ENCODE peak calls at places on chromosomes 7 and 10, in six cellular contexts. A is T follicular helper cell, B is astrocyte of the spinal cord, P is cardiac muscle cell, Z is hepatocyte, Q is nucleus accumbens. U is an unnamed sample.

GRCh38 chr10:21675157-21675796 is 141.2 kb downstream of the MLLT10 start:
- DNase-seq in A (no peak), B (peak), P (peak), Z (peak), Q (no peak), U (peak)

GRCh38 chr10:133276435-133277201 is at the start of gene ADAM8:
- DNase-seq in A (peak), B (no peak), P (no peak), Z (peak), Q (no peak), U (no peak)

GRCh38 chr7:102872460-102872859 is 40.3 kb upstream of the LRRC17 start:
- DNase-seq in A (no peak), B (peak), P (peak), Z (no peak), Q (no peak), U (peak)

GRCh38 chr7:66627876-66628360 is 763 bp upstream of the KCTD7 start:
- DNase-seq in A (no peak), B (no peak), P (no peak), Z (no peak), Q (no peak), U (no peak)

GRCh38 chr7:16078076-16078952 is 343.0 kb downstream of the CRPPA start:
- DNase-seq in A (no peak), B (peak), P (peak), Z (peak), Q (no peak), U (peak)

GRCh38 chr10:111203615-111204014 is 126.8 kb downstream of the ADRA2A start:
- DNase-seq in A (no peak), B (no peak), P (no peak), Z (no peak), Q (no peak), U (no peak)

GRCh38 chr7:116672596-116673503 is 854 bp downstream of the MET start:
- DNase-seq in A (no peak), B (no peak), P (peak), Z (peak), Q (no peak), U (peak)

GRCh38 chr10:88986549-88987242 is 3.9 kb upstream of the FAS start:
- DNase-seq in A (no peak), B (peak), P (peak), Z (peak), Q (no peak), U (peak)

GRCh38 chr7:3157541-3158287 is 114.0 kb upstream of the CARD11 start:
- DNase-seq in A (no peak), B (peak), P (peak), Z (no peak), Q (no peak), U (peak)

GRCh38 chr7:2824678-2825461 is 19.2 kb downstream of the GNA12 start:
- DNase-seq in A (no peak), B (no peak), P (no peak), Z (no peak), Q (no peak), U (no peak)

GRCh38 chr10:53955091-53955490 is 845.9 kb downstream of the PCDH15 start:
- DNase-seq in A (no peak), B (no peak), P (no peak), Z (no peak), Q (no peak), U (no peak)

GRCh38 chr10:33174674-33175073 is 159.8 kb downstream of the NRP1 start:
- DNase-seq in A (no peak), B (no peak), P (no peak), Z (no peak), Q (no peak), U (no peak)

GRCh38 chr7:152543801-152544200 is 108.0 kb upstream of the KMT2C start:
- DNase-seq in A (no peak), B (no peak), P (no peak), Z (no peak), Q (no peak), U (no peak)

GRCh38 chr10:61606971-61607907 is 55.5 kb upstream of the CABCOCO1 start:
- DNase-seq in A (no peak), B (no peak), P (no peak), Z (peak), Q (no peak), U (peak)

GRCh38 chr10:6024334-6024682 is 37.9 kb downstream of the IL2RA start:
- DNase-seq in A (no peak), B (no peak), P (no peak), Z (no peak), Q (no peak), U (no peak)

GRCh38 chr10:36313142-36313541 is 671.0 kb upstream of the FZD8 start:
- DNase-seq in A (no peak), B (no peak), P (no peak), Z (no peak), Q (no peak), U (no peak)

GRCh38 chr7:73429218-73429617 is 4.4 kb upstream of the FZD9 start:
- DNase-seq in A (no peak), B (peak), P (peak), Z (peak), Q (no peak), U (no peak)

GRCh38 chr7:10779465-10780399 is 193.9 kb upstream of the PHF14 start:
- DNase-seq in A (no peak), B (no peak), P (no peak), Z (no peak), Q (no peak), U (no peak)

GRCh38 chr10:82463614-82464013 is 588.6 kb downstream of the NRG3 start:
- DNase-seq in A (no peak), B (no peak), P (no peak), Z (no peak), Q (no peak), U (no peak)

GRCh38 chr7:105902325-105902911 is 26.0 kb upstream of the ATXN7L1 start:
- DNase-seq in A (no peak), B (no peak), P (no peak), Z (no peak), Q (no peak), U (no peak)

GRCh38 chr7:103446046-103446520 is at the start of gene SLC26A5:
- DNase-seq in A (no peak), B (no peak), P (no peak), Z (peak), Q (no peak), U (peak)

GRCh38 chr7:137882261-137882668 is 35.5 kb upstream of the DGKI start:
- DNase-seq in A (no peak), B (peak), P (peak), Z (no peak), Q (no peak), U (peak)

GRCh38 chr7:159370-160270 is 32.8 kb upstream of the FAM20C start:
- DNase-seq in A (no peak), B (no peak), P (no peak), Z (peak), Q (no peak), U (peak)

GRCh38 chr10:96794786-96795733 is 37.0 kb upstream of the LCOR start:
- DNase-seq in A (no peak), B (no peak), P (peak), Z (peak), Q (no peak), U (no peak)

GRCh38 chr7:121541457-121541856 is 145.3 kb upstream of the FAM3C start:
- DNase-seq in A (no peak), B (no peak), P (no peak), Z (no peak), Q (no peak), U (no peak)

GRCh38 chr10:88803641-88804040 is 1.1 kb downstream of the LIPM start:
- DNase-seq in A (no peak), B (no peak), P (no peak), Z (no peak), Q (no peak), U (no peak)

GRCh38 chr7:114789942-114790341 is 132.0 kb upstream of the MDFIC start:
- DNase-seq in A (no peak), B (peak), P (peak), Z (no peak), Q (no peak), U (peak)

GRCh38 chr7:51295435-51296269 is 21.0 kb downstream of the COBL start:
- DNase-seq in A (no peak), B (no peak), P (no peak), Z (no peak), Q (no peak), U (no peak)

GRCh38 chr7:94289071-94289470 is 105.6 kb upstream of the COL1A2 start:
- DNase-seq in A (no peak), B (peak), P (peak), Z (peak), Q (peak), U (peak)

GRCh38 chr10:79129361-79129997 is 60.7 kb downstream of the ZMIZ1 start:
- DNase-seq in A (no peak), B (peak), P (peak), Z (peak), Q (no peak), U (peak)

U was measured in dermis blood vessel endothelial cell.